ENCODE peak calls at places on chromosomes 7 and 10, in six cellular contexts. B, K, L, M, D and O are unnamed samples.

GRCh38 chr10:132722391-132722790 is 63.6 kb downstream of the NKX6-2 start:
- DNase-seq in B (no peak), K (no peak), L (no peak), M (no peak), D (no peak), O (no peak)

GRCh38 chr7:109873296-109873695 is 1217.6 kb upstream of the LRRN3 start:
- DNase-seq in B (no peak), K (no peak), L (no peak), M (no peak), D (no peak), O (no peak)

GRCh38 chr7:112001089-112001826 is 204.9 kb downstream of the DOCK4 start:
- DNase-seq in B (peak), K (peak), L (no peak), M (peak), D (no peak), O (no peak)

GRCh38 chr7:140127360-140128127 is 49.2 kb downstream of the KDM7A start:
- DNase-seq in B (no peak), K (no peak), L (no peak), M (no peak), D (no peak), O (no peak)

GRCh38 chr10:14124951-14125350 is 205.8 kb downstream of the FRMD4A start:
- DNase-seq in B (peak), K (peak), L (no peak), M (no peak), D (no peak), O (no peak)

GRCh38 chr7:1948887-1949680 is 279.0 kb downstream of the ELFN1 start:
- DNase-seq in B (no peak), K (no peak), L (no peak), M (no peak), D (no peak), O (no peak)

GRCh38 chr7:117427258-117427701 is at the start of gene ASZ1:
- DNase-seq in B (no peak), K (no peak), L (no peak), M (no peak), D (no peak), O (no peak)

GRCh38 chr7:150731916-150732315 is 5.3 kb upstream of the GIMAP5 start:
- DNase-seq in B (no peak), K (no peak), L (no peak), M (no peak), D (no peak), O (no peak)

GRCh38 chr10:130807096-130807495 is 504.4 kb downstream of the TCERG1L start:
- DNase-seq in B (no peak), K (no peak), L (peak), M (no peak), D (no peak), O (no peak)

GRCh38 chr10:121053151-121053550 is 202.0 kb downstream of the WDR11 start:
- DNase-seq in B (no peak), K (no peak), L (no peak), M (no peak), D (no peak), O (no peak)

GRCh38 chr7:80726731-80727130 is 88.3 kb downstream of the CD36 start:
- DNase-seq in B (no peak), K (no peak), L (no peak), M (no peak), D (no peak), O (no peak)

GRCh38 chr10:131723601-131724530 is 176.9 kb upstream of the PPP2R2D start:
- DNase-seq in B (no peak), K (no peak), L (peak), M (no peak), D (no peak), O (no peak)

GRCh38 chr10:95315509-95315908 is 24.7 kb upstream of the PDLIM1 start:
- DNase-seq in B (no peak), K (no peak), L (no peak), M (peak), D (no peak), O (no peak)
- H3K27ac ChIP-seq in B (no peak), K (no peak), L (no peak), M (peak), D (no peak), O (no peak)

GRCh38 chr10:72783290-72783689 is 91.3 kb downstream of the MCU start:
- DNase-seq in B (no peak), K (no peak), L (no peak), M (peak), D (no peak), O (no peak)
- H2BK15ac ChIP-seq in B (no peak), K (no peak), L (no peak), M (no peak), D (no peak), O (no peak)

GRCh38 chr10:74925716-74926115 is 99.3 kb downstream of the KAT6B start:
- DNase-seq in B (no peak), K (no peak), L (no peak), M (no peak), D (no peak), O (no peak)

GRCh38 chr10:74921744-74922143 is 95.3 kb downstream of the KAT6B start:
- DNase-seq in B (peak), K (no peak), L (no peak), M (peak), D (no peak), O (peak)

GRCh38 chr10:74924251-74924954 is 98.0 kb downstream of the KAT6B start:
- DNase-seq in B (peak), K (peak), L (no peak), M (peak), D (no peak), O (no peak)

GRCh38 chr10:74922921-74923320 is 96.5 kb downstream of the KAT6B start:
- DNase-seq in B (peak), K (peak), L (no peak), M (no peak), D (no peak), O (no peak)

GRCh38 chr10:74923556-74923955 is 97.2 kb downstream of the KAT6B start:
- DNase-seq in B (no peak), K (peak), L (peak), M (peak), D (no peak), O (no peak)
- H3K27ac ChIP-seq in B (peak), K (peak), L (no peak), M (no peak), D (peak), O (peak)

DNA sequence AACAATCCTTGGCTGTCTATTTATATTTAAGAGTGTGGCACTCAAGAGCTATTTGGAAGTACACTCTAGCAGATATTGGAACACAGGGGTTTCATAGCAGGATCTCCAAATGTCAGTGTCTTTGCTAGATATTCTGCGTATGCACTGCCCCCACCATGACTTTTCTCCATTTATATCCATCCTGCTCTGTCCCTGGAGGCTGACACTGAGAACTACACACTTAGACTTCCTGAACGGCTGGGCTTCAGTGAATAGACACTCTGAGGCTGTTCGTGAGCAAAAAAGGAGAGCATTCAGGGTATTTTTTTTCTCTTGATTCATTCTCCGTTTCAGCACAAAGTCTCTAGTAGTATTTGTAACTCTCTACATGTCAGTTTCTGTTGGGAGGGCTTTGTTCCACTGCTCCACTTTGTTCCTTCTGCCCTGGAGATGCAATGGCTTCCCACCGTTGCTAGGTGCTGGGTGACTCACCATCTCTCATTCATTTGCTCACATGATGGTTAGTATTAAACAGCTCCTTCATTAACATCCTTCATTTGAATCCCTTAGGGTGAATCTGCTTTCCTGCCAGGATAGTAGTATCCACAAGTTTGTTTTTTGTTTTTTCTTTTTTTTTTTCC is 155.9 kb upstream of the SLC13A1 start:
- DNase-seq in B (no peak), K (peak), L (peak), M (peak), D (no peak), O (no peak)
- H2BK15ac ChIP-seq in B (no peak), K (no peak), L (no peak), M (no peak), D (no peak), O (no peak)

DNA sequence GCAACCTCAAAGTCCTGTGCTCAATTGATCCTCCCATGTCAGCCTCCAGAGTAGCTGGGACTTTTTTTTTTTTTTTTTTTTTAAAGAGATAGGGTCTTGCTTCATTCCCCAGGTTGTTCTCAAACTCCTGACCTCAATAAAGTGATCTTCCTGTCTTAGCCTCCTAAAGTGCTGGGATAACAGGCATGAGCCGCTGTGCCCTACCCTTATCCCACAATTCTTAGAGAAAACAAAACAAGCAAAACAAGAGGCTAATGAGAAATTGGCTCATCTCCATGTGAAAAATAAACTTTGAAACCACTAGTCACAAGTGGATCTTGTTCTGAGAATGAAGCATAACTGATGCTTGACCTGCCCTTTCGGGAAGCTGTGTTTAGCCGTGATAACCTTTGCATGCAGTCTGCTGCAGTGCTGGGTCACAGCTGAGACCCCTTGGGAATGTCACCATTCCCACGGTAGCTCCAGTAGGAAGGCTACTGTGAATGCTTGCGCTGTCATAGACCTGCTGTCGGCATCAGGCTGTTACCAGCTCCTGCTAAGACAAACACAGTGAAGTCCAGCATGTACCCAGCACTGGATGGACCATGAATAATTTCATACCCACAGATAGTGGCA is 290.7 kb upstream of the KIAA1217 start:
- DNase-seq in B (no peak), K (no peak), L (no peak), M (peak), D (no peak), O (no peak)
- H3K27ac ChIP-seq in B (no peak), K (no peak), L (no peak), M (no peak), D (no peak), O (no peak)

GRCh38 chr7:5636914-5637313 is 144.5 kb downstream of the RNF216 start:
- DNase-seq in B (peak), K (peak), L (no peak), M (peak), D (no peak), O (no peak)

GRCh38 chr7:5637415-5637814 is 144.0 kb downstream of the RNF216 start:
- DNase-seq in B (no peak), K (no peak), L (no peak), M (no peak), D (no peak), O (no peak)

GRCh38 chr7:5636446-5636835 is 145.0 kb downstream of the RNF216 start:
- DNase-seq in B (no peak), K (peak), L (no peak), M (peak), D (no peak), O (no peak)

GRCh38 chr7:5635461-5636445 is 145.7 kb downstream of the RNF216 start:
- DNase-seq in B (no peak), K (peak), L (no peak), M (no peak), D (no peak), O (no peak)

GRCh38 chr7:5638994-5639393 is 142.5 kb downstream of the RNF216 start:
- DNase-seq in B (peak), K (peak), L (no peak), M (peak), D (no peak), O (no peak)
- H2BK15ac ChIP-seq in B (no peak), K (no peak), L (no peak), M (no peak), D (no peak), O (no peak)

GRCh38 chr10:31134303-31134928 is 102.8 kb upstream of the ZNF438 start:
- DNase-seq in B (peak), K (peak), L (no peak), M (peak), D (no peak), O (no peak)
- H3K27ac ChIP-seq in B (peak), K (peak), L (no peak), M (peak), D (peak), O (peak)

DNA sequence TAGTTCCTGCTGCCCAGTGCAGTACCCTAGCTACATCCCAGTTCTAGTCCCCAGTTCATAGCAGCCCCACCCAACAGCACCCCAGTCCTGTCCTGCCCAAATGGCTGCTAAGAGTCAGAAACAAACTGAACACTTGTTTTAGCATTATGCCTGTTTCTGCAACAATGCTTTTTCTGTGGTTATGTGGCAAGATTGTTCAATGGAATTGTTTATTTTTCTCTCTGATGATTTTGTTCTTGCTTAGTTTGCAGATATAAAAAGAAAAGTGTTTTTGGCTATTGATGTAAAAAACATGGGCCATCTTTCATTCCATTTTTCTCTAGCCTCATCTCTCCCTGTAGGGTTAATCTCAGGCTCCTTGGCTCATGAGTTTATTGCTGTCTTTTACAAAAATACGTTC is 42.5 kb downstream of the LRRC4 start:
- DNase-seq in B (peak), K (no peak), L (no peak), M (no peak), D (no peak), O (no peak)
- H2BK15ac ChIP-seq in B (no peak), K (no peak), L (no peak), M (no peak), D (no peak), O (no peak)

DNA sequence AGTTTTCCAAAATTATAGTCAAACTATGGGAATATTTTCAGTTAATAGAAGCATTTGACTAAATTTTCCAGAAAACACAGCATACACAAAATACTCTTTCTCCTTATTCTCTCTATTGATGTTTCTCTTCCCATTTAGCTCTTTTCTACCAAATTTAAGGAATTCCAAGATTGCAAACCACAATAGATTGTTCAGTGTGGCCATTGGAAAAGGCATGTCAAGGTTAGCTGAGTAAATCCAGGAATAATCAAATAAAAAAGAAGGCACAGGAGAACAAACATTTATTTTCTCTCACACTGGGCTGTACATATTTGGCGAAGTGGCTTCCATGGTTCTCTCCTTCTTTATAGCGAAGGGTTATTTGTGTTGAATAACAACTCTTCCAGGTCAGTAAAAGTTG is 117.3 kb downstream of the THSD7A start:
- DNase-seq in B (no peak), K (no peak), L (no peak), M (no peak), D (no peak), O (no peak)
- H3K27ac ChIP-seq in B (no peak), K (no peak), L (no peak), M (no peak), D (no peak), O (no peak)